ENCODE peak calls at places on chromosomes 16 and 17, in six cellular contexts. P is heart left ventricle, S is pancreas, N is A673, L is heart right ventricle, F is body of pancreas. Z is an unnamed sample.

GRCh38 chr16:66935319-66936011 is at the start of gene CES2:
- DNase-seq in S (peak; percentile 73), F (peak; percentile 81), N (no peak), L (peak; percentile 58), P (no peak), Z (no peak)

GRCh38 chr16:48300391-48300856 is 53.1 kb upstream of the ABCC11 start:
- DNase-seq in S (peak; percentile 60), P (no peak), F (peak; percentile 38), L (no peak), N (peak; percentile 45), Z (no peak)

GRCh38 chr17:83136156-83136555 is 56.7 kb downstream of the METRNL start:
- DNase-seq in F (no peak), P (no peak), S (no peak), L (no peak), N (no peak), Z (no peak)

GRCh38 chr17:2799653-2800052 is 3.4 kb downstream of the RAP1GAP2 start:
- DNase-seq in F (no peak), S (no peak), N (no peak), L (peak; percentile 38), P (no peak), Z (no peak)

GRCh38 chr17:60523822-60524221 is 2.2 kb downstream of the APPBP2 start:
- DNase-seq in N (no peak), F (no peak), S (no peak), P (no peak), L (no peak), Z (no peak)

GRCh38 chr16:54290203-54291106 is 3.9 kb upstream of the IRX3 start:
- DNase-seq in L (no peak), S (no peak), N (no peak), P (peak; percentile 62), F (no peak), Z (no peak)

GRCh38 chr16:89473791-89474414 is 16.5 kb downstream of the ANKRD11 start:
- DNase-seq in F (no peak), N (peak; percentile 31), P (no peak), L (no peak), S (no peak), Z (no peak)

GRCh38 chr16:56190903-56191806 is at the start of gene GNAO1:
- DNase-seq in F (peak; percentile 49), N (peak; percentile 77), P (peak; percentile 86), L (peak; percentile 82), S (peak; percentile 50), Z (peak; percentile 77)

GRCh38 chr17:73831699-73832098 is 187.5 kb upstream of the SDK2 start:
- DNase-seq in L (no peak), S (no peak), P (no peak), F (no peak), N (no peak), Z (no peak)

GRCh38 chr17:44941712-44942331 is 5.8 kb downstream of the KIF18B start:
- DNase-seq in S (no peak), N (no peak), F (no peak), P (no peak), L (no peak), Z (no peak)

GRCh38 chr16:20678242-20678641 is 19.2 kb downstream of the ACSM1 start:
- DNase-seq in P (no peak), N (no peak), S (no peak), F (no peak), L (no peak), Z (no peak)

GRCh38 chr17:50266384-50267073 is 7.7 kb upstream of the TMEM92 start:
- DNase-seq in L (peak; percentile 35), P (no peak), F (peak; percentile 68), S (peak; percentile 40), N (no peak), Z (peak; percentile 44)

GRCh38 chr16:31696968-31697743 is 169.5 kb downstream of the AHSP start:
- DNase-seq in S (no peak), L (no peak), F (no peak), N (peak; percentile 72), P (no peak), Z (peak; percentile 46)

GRCh38 chr17:64028874-64029464 is 8.5 kb upstream of the ICAM2 start:
- DNase-seq in F (peak; percentile 70), P (no peak), L (no peak), N (peak; percentile 68), S (peak; percentile 73), Z (peak; percentile 77)

GRCh38 chr16:14240216-14240843 is 169.2 kb downstream of the MRTFB start:
- DNase-seq in L (no peak), N (no peak), S (no peak), F (no peak), P (no peak), Z (peak; percentile 27)

GRCh38 chr17:77882481-77883212 is 75.9 kb upstream of the TNRC6C start:
- DNase-seq in S (no peak), F (peak; percentile 40), P (peak; percentile 80), L (peak; percentile 72), N (peak; percentile 55), Z (peak; percentile 76)

DNA sequence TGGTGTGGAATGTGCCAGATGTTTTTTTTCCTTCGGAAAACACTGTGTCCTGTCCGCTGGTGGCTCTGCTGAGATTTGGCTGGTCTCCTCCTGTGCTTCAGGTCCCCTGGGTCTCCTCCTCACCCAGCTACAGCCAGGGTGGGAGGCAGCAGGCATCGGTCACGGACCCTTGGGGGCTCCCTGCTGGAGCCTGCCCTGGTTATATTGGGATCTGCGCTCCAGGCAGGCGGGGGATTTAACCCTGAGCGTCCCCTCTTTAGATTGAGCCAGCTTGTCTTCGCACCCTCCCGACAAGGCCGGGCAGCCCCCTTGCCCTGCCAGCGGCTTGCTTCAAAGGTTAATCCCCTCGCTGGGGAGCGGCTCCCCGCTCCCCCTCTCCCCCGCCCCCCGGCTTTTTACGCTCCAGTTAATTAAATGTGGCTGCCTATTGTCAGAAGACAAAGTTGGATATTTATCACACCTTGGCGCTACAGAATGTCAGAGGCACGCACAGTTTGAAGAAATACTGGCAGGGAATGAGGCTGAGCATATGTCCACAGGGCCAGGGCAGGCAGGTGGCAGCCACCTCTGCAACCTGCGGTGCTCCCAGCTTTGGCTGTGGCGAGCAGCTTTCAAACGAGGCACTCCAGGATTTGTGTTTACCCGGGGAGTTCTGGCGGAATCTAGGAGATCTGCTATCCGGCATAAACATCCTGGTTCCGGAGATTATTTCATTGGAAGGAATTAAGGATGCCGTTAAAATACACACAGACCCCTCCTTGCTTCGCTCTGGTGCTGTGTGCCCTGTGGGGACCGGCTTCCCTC is 38.2 kb upstream of the GSE1 start:
- DNase-seq in L (no peak), P (no peak), S (no peak), F (peak; percentile 52), N (peak; percentile 45), Z (peak; percentile 44)
- H3K27ac ChIP-seq in L (peak overlapping the region; percentile 80), P (peak overlapping the region; percentile 76), S (no peak overlapping the region), F (peak overlapping the region; percentile 45), N (peak overlapping the region; percentile 54), Z (peak overlapping the region; percentile 60)

GRCh38 chr17:39660011-39660360 is 5.2 kb upstream of the TCAP start:
- DNase-seq in F (no peak), L (no peak), N (no peak), S (no peak), P (no peak), Z (no peak)

GRCh38 chr17:39660397-39661043 is 4.6 kb upstream of the TCAP start:
- DNase-seq in S (no peak), F (no peak), L (no peak), N (no peak), P (no peak), Z (no peak)

GRCh38 chr17:39661744-39662541 is 3.2 kb upstream of the TCAP start:
- DNase-seq in F (no peak), N (no peak), L (no peak), P (no peak), S (no peak), Z (no peak)

GRCh38 chr17:39659286-39660010 is 5.7 kb upstream of the TCAP start:
- DNase-seq in N (no peak), F (no peak), S (no peak), L (no peak), P (no peak), Z (peak; percentile 73)

GRCh38 chr17:39661044-39661406 is 4.1 kb upstream of the TCAP start:
- DNase-seq in P (no peak), L (peak; percentile 60), N (no peak), F (no peak), S (no peak), Z (peak; percentile 93)
- H3K4me1 ChIP-seq in P (peaks cover 60% of the 10 kb centered on the region), L (peaks cover 56% of the 10 kb centered on the region), N (no peaks in the 10 kb centered on the region), F (peaks cover 9% of the 10 kb centered on the region), S (no peaks in the 10 kb centered on the region), Z (peaks cover 37% of the 10 kb centered on the region)

GRCh38 chr16:4979736-4980660 is 21.9 kb downstream of the SEC14L5 start:
- DNase-seq in P (no peak), F (no peak), L (no peak), N (no peak), S (no peak), Z (no peak)
- H3K27ac ChIP-seq in P (no peak overlapping the region), F (no peak overlapping the region), L (no peak overlapping the region), N (no peak overlapping the region), S (no peak overlapping the region), Z (no peak overlapping the region)

GRCh38 chr17:81094744-81095607 is 60.0 kb downstream of the BAIAP2 start:
- DNase-seq in S (peak; percentile 85), P (no peak), F (peak; percentile 86), L (no peak), N (peak; percentile 97), Z (peak; percentile 98)

GRCh38 chr17:81092518-81093095 is 57.7 kb downstream of the BAIAP2 start:
- DNase-seq in L (no peak), F (no peak), P (no peak), S (no peak), N (no peak), Z (no peak)

GRCh38 chr17:81093576-81094223 is 58.7 kb downstream of the BAIAP2 start:
- DNase-seq in P (no peak), S (no peak), N (no peak), F (no peak), L (no peak), Z (no peak)

GRCh38 chr17:81095608-81095888 is 60.6 kb downstream of the BAIAP2 start:
- DNase-seq in N (no peak), F (no peak), L (no peak), S (no peak), P (no peak), Z (no peak)

DNA sequence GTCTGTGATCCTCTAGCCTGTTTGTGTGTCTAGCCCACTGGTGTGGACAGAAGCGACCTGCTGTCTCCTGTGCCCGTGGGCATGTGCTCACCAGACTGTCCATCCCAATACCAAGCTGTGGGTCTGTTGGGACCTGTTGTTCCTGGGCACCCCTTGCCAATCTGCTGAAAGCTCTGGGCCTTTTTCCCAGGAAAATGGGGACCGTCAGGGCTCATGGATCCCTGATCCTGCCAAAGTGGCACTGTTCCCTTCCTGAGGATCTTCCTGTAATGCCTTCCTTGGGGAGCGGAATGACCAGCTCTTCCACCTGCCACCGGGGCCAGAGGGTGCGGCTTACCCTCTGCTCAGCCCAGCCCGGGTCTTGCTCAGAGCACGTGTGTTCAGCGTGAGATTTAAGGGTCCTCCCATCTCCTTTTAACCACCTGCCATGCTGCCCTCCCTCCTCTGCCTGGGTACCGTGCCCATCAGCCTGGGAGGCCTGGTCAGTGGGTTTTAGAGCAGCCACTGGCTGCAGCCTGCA is 59.3 kb downstream of the BAIAP2 start:
- DNase-seq in P (no peak), S (no peak), N (no peak), F (no peak), L (no peak), Z (no peak)
- H3K4me1 ChIP-seq in P (peaks cover 48% of the 10 kb centered on the region), S (no peaks in the 10 kb centered on the region), N (peaks cover 59% of the 10 kb centered on the region), F (peaks cover 26% of the 10 kb centered on the region), L (peaks cover 55% of the 10 kb centered on the region), Z (peaks cover 54% of the 10 kb centered on the region)

Z was measured in SJCRH30.